ENCODE peak calls at places on chromosomes 5 and 9, in nine cellular contexts. A is left ventricle myocardium inferior, G is lower lobe of right lung, Z is astrocyte, K is heart left ventricle, S is aorta, M is neuronal stem cell, H is PC-9, I is mesendoderm. Y is an unnamed sample. For H3K4me1, the result is how much of the 10 kb centered on the place peaks cover.

GRCh38 chr5:168528521-168529360 is at the start of gene FBLL1:
- DNase-seq in K (no peak), G (no peak), Z (peak), H (no peak), S (no peak), A (no peak), M (peak), I (peak), Y (no peak)

GRCh38 chr5:171794470-171794869 is 8.9 kb downstream of the SMIM23 start:
- DNase-seq in H (no peak), K (no peak), Z (no peak), S (no peak), I (no peak), G (no peak), A (no peak), M (no peak), Y (no peak)

GRCh38 chr5:179123109-179123426 is 62.9 kb downstream of the ZNF354C start:
- DNase-seq in H (no peak), A (no peak), K (no peak), Z (no peak), S (no peak), M (no peak), I (no peak), G (peak), Y (no peak)

GRCh38 chr5:111584651-111585050 is 72.3 kb upstream of the STARD4 start:
- DNase-seq in I (peak), Z (peak), G (no peak), H (peak), S (no peak), M (no peak), K (no peak), A (no peak), Y (no peak)

GRCh38 chr9:111271481-111272080 is 58.4 kb downstream of the OR2K2 start:
- DNase-seq in S (no peak), M (no peak), G (no peak), K (no peak), Z (peak), H (no peak), I (no peak), A (no peak), Y (no peak)

GRCh38 chr5:76561959-76562358 is 61.2 kb downstream of the F2RL2 start:
- DNase-seq in S (no peak), K (no peak), A (no peak), M (no peak), Z (no peak), G (no peak), I (no peak), H (no peak), Y (no peak)

GRCh38 chr5:137220523-137220927 is 278.6 kb downstream of the SPOCK1 start:
- DNase-seq in K (no peak), A (no peak), M (no peak), Z (peak), H (peak), I (peak), S (no peak), G (no peak), Y (peak)

GRCh38 chr5:158487156-158487555 is 612.6 kb downstream of the EBF1 start:
- DNase-seq in M (no peak), I (peak), A (no peak), Z (no peak), K (no peak), G (no peak), S (no peak), H (no peak), Y (no peak)

GRCh38 chr5:997001-997474 is 11.6 kb upstream of the NKD2 start:
- DNase-seq in G (peak), M (no peak), K (peak), H (no peak), S (peak), I (peak), Z (no peak), A (peak), Y (peak)

GRCh38 chr9:99057665-99058625 is 47.0 kb upstream of the TGFBR1 start:
- DNase-seq in Z (peak), K (no peak), H (no peak), M (no peak), I (peak), A (no peak), S (peak), G (no peak), Y (peak)

GRCh38 chr9:2087500-2088313 is 72.6 kb downstream of the SMARCA2 start:
- DNase-seq in S (no peak), K (no peak), I (peak), Z (peak), H (no peak), A (no peak), M (no peak), G (no peak), Y (peak)

GRCh38 chr5:1733369-1733768 is 66.3 kb downstream of the MRPL36 start:
- DNase-seq in Z (no peak), K (no peak), H (no peak), S (no peak), G (no peak), M (no peak), A (no peak), I (no peak), Y (no peak)

GRCh38 chr9:81893929-81894328 is 34.3 kb upstream of the SPATA31D4 start:
- DNase-seq in K (no peak), A (no peak), G (no peak), M (no peak), H (no peak), Z (peak), S (no peak), I (no peak), Y (no peak)

GRCh38 chr9:134992755-134993124 is 75.0 kb upstream of the FCN1 start:
- DNase-seq in I (no peak), H (no peak), M (no peak), G (peak), K (no peak), Z (no peak), A (no peak), S (peak), Y (no peak)

GRCh38 chr9:125758986-125759811 is 12.0 kb downstream of the PBX3 start:
- DNase-seq in K (peak), M (no peak), Z (no peak), H (no peak), I (peak), S (peak), A (peak), G (peak), Y (peak)

GRCh38 chr9:95515272-95516113 is 1.3 kb downstream of the PTCH1 start:
- DNase-seq in A (no peak), H (no peak), I (peak), S (no peak), Z (no peak), G (no peak), M (no peak), K (peak), Y (no peak)

GRCh38 chr5:169126376-169127043 is 174.4 kb downstream of the SLIT3 start:
- DNase-seq in G (no peak), S (no peak), I (no peak), K (no peak), A (no peak), M (no peak), Z (peak), H (no peak), Y (no peak)

GRCh38 chr9:95065224-95065623 is 252.3 kb downstream of the FANCC start:
- DNase-seq in A (no peak), I (no peak), H (no peak), S (peak), Z (no peak), K (no peak), G (no peak), M (no peak), Y (no peak)

GRCh38 chr5:139193928-139194327 is 4.2 kb downstream of the SIL1 start:
- DNase-seq in H (no peak), I (peak), G (no peak), S (no peak), M (no peak), A (no peak), K (no peak), Z (no peak), Y (peak)

GRCh38 chr5:83964235-83964634 is 243.6 kb upstream of the HAPLN1 start:
- DNase-seq in K (no peak), A (no peak), G (no peak), H (no peak), S (no peak), I (peak), Z (no peak), M (no peak), Y (no peak)

GRCh38 chr5:160188151-160188967 is 40.9 kb upstream of the FABP6 start:
- DNase-seq in S (peak), I (peak), H (peak), G (peak), Z (peak), K (peak), M (no peak), A (peak), Y (no peak)

GRCh38 chr5:55994502-55994997 is at the start of gene IL6ST:
- DNase-seq in G (no peak), I (peak), A (no peak), S (no peak), M (no peak), Z (peak), H (peak), K (peak), Y (no peak)

GRCh38 chr9:38318755-38319495 is 73.6 kb upstream of the ALDH1B1 start:
- DNase-seq in A (no peak), Z (no peak), S (no peak), I (peak), H (no peak), G (no peak), K (no peak), M (no peak), Y (no peak)

GRCh38 chr5:152568101-152568500 is 163.0 kb upstream of the NMUR2 start:
- DNase-seq in Z (no peak), H (no peak), K (no peak), M (no peak), S (no peak), G (no peak), I (no peak), A (no peak), Y (no peak)

GRCh38 chr9:107637421-107638420 is 148.2 kb upstream of the KLF4 start:
- DNase-seq in K (peak), M (peak), S (peak), G (peak), H (no peak), A (peak), Z (peak), I (peak), Y (no peak)

GRCh38 chr9:119009253-119009652 is 360.0 kb downstream of the BRINP1 start:
- DNase-seq in I (no peak), H (no peak), M (no peak), Z (peak), A (no peak), G (no peak), K (no peak), S (no peak), Y (no peak)

GRCh38 chr5:75468593-75468992 is 42.8 kb downstream of the CERT1 start:
- DNase-seq in H (no peak), I (peak), A (no peak), S (no peak), G (no peak), K (no peak), Z (no peak), M (no peak), Y (no peak)

GRCh38 chr9:127050581-127050980 is 71.9 kb downstream of the ANGPTL2 start:
- DNase-seq in I (no peak), A (no peak), G (no peak), M (no peak), K (no peak), S (no peak), Z (no peak), H (no peak), Y (no peak)

GRCh38 chr9:4137234-4137633 is 162.6 kb downstream of the GLIS3 start:
- DNase-seq in K (no peak), G (no peak), A (no peak), Z (peak), S (no peak), H (peak), M (no peak), I (peak), Y (no peak)

GRCh38 chr5:78890663-78891379 is 94.3 kb downstream of the ARSB start:
- DNase-seq in A (no peak), S (no peak), M (no peak), I (no peak), H (no peak), K (no peak), G (no peak), Z (no peak), Y (no peak)

GRCh38 chr9:27528278-27528885 is 1.2 kb downstream of the MOB3B start:
- DNase-seq in M (peak), S (peak), H (no peak), G (peak), K (peak), A (peak), Z (peak), I (peak), Y (no peak)

GRCh38 chr9:133225171-133226011 is 16.3 kb upstream of the OBP2B start:
- DNase-seq in A (peak), G (peak), Z (no peak), M (no peak), S (no peak), H (no peak), I (no peak), K (peak), Y (no peak)
- H3K4me1 ChIP-seq in A (under half), G (under half), Z (under half), M (under half), S (under half), H (under half), I (under half), K (under half), Y (under half)

DNA sequence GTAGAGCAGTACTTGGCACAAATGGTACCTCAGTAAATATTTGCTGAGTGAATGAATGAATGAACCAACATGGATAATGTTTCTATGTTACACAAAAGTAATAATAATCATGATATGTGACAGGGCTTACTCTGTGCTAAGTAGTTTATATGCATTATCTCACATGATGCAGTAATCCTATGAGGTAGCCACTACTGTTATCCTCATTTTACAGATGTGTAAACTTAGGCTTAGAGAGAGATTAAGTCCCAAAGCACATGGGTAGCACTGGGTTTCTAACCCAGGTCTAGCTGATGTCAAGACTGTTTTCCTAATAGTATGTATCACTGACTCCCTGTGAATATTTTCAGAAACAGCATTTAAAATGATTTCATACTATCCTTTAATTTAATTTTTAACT is 44.1 kb upstream of the VDAC1 start:
- DNase-seq in A (no peak), K (no peak), S (no peak), G (no peak), H (no peak), Z (no peak), I (no peak), M (no peak), Y (no peak)
- H3K4me1 ChIP-seq in A (under half), K (under half), S (under half), G (under half), H (under half), Z (under half), I (under half), M (under half), Y (under half)

DNA sequence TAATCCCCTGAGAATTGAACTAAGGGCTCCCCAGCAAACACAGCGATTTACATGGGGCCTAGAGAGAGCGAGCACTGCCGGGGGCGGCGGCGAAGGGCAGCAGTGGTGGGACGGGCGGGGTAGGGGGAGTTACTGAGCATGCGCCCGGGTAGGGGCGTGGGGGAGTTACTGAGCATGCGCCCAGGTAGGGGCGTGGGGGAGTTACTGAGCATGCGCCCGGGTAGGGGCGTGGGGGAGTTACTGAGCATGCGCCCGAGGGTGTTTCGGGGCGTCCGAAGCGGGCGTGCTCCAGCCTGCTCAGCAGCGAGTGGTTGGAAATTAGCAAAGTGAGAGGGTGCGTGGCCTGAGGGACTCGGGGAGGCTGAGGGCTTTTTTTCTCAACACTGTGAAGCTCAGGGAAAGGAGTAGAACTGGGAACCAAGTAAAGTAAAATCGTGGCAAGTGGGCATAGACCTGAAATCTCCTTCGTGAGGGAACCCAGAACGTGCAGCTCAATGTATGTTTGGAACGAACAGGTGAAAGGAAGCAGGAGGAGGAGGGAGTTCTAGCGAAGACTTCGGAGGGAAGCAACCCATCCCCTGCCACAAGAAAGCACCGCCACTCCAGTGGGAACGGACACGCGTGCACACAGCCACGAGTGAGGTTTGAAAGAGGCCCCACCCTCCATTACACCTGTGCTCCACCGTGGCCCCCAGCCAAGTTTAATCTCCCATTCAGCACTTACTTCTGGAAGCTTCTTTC is 255.5 kb downstream of the DOCK8 start:
- DNase-seq in K (peak), A (peak), I (peak), H (peak), S (peak), M (peak), G (peak), Z (peak), Y (peak)
- H3K4me1 ChIP-seq in K (under half), A (under half), I (under half), H (under half), S (under half), M (under half), G (under half), Z (under half), Y (under half)

GRCh38 chr5:173834070-173834771 is 53.9 kb upstream of the CPEB4 start:
- DNase-seq in A (no peak), H (no peak), S (no peak), G (no peak), M (no peak), K (no peak), Z (peak), I (no peak), Y (no peak)
- H3K4me1 ChIP-seq in A (under half), H (under half), S (under half), G (under half), M (under half), K (under half), Z (under half), I (under half), Y (under half)

GRCh38 chr5:149490599-149491187 is 60.5 kb downstream of the CSNK1A1 start:
- DNase-seq in H (no peak), S (no peak), M (no peak), I (no peak), G (no peak), K (no peak), A (no peak), Z (no peak), Y (no peak)

GRCh38 chr5:149486726-149487635 is 64.3 kb downstream of the CSNK1A1 start:
- DNase-seq in G (no peak), M (no peak), I (peak), H (peak), Z (peak), S (no peak), K (no peak), A (no peak), Y (no peak)

GRCh38 chr5:149487672-149488071 is 63.6 kb downstream of the CSNK1A1 start:
- DNase-seq in H (no peak), I (no peak), A (no peak), M (no peak), K (no peak), Z (no peak), G (no peak), S (no peak), Y (no peak)

GRCh38 chr5:149489605-149490037 is 61.6 kb downstream of the CSNK1A1 start:
- DNase-seq in M (no peak), G (no peak), K (peak), H (no peak), Z (peak), S (no peak), I (no peak), A (peak), Y (no peak)

GRCh38 chr5:149488645-149489306 is 62.5 kb downstream of the CSNK1A1 start:
- DNase-seq in G (peak), Z (no peak), A (no peak), K (no peak), H (no peak), I (no peak), S (no peak), M (no peak), Y (no peak)
- H3K4me1 ChIP-seq in G (half or more), Z (under half), A (half or more), K (half or more), H (half or more), I (under half), S (under half), M (under half), Y (under half)

DNA sequence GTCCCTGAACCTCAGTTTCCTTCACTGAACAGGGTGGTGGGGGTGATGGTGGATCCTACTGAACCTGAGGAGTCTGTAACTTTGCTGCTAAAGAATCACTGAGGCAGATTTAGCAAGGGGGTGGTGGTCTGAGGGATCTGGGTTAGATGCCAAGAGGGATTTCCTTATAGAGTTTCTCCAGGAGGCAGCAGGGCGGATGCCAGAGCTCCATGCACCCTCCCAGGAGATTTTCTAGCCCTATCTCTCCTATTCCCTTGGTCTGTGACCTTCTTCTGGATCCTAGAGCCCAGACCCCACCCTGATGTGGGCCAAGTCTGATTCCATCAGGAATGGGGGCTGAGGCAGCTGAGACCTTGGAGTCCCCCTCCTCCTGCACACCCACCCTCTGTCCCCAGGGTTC is 6.0 kb downstream of the PTGS1 start:
- DNase-seq in I (no peak), S (no peak), M (no peak), A (no peak), K (no peak), Z (no peak), H (no peak), G (no peak), Y (no peak)
- H3K4me1 ChIP-seq in I (under half), S (under half), M (under half), A (under half), K (under half), Z (under half), H (under half), G (under half), Y (under half)

DNA sequence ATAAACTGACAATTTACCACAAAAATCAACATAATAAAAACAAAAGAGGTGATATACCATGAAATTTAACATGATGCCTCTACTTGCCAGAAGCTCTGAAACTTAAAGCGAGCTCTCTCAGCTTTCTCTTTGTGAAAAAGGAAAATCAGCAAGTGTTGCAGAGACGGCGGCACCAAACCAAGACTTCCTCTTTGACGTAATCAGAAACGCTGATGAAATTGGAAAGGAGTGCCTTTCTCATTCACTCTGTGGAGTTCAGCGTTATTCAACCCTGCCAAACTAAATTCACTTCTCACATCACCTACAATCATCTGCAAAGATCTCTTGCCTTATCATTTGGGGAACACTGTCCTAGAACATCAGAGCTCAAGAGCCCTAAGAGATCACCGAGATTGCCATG is 32.2 kb downstream of the ANXA6 start:
- DNase-seq in I (no peak), A (no peak), G (no peak), H (no peak), M (no peak), S (peak), Z (no peak), K (no peak), Y (peak)
- H3K4me1 ChIP-seq in I (under half), A (under half), G (under half), H (under half), M (under half), S (under half), Z (under half), K (under half), Y (half or more)